ENCODE peak calls at places on chromosome 10, in four cellular contexts. One of them, this sample, is unnamed.

GRCh38 chr10:107163904-107164861 is at the start of gene SORCS1:
- DNase-seq in neural crest cell: peak; percentile 50
- DNase-seq in sigmoid colon: peak; percentile 78
- DNase-seq in uterus: no peak
- DNase-seq in this sample: no peak

GRCh38 chr10:71933651-71934050 is 30.5 kb upstream of the CHST3 start:
- DNase-seq in neural crest cell: no peak
- DNase-seq in uterus: no peak
- DNase-seq in sigmoid colon: no peak
- DNase-seq in this sample: no peak

GRCh38 chr10:1050555-1050954 is 1.6 kb upstream of the IDI1 start:
- DNase-seq in neural crest cell: no peak
- DNase-seq in sigmoid colon: no peak
- DNase-seq in uterus: no peak
- DNase-seq in this sample: peak; percentile 62

GRCh38 chr10:689433-690226 is at the start of gene DIP2C:
- DNase-seq in sigmoid colon: peak; percentile 92
- DNase-seq in neural crest cell: peak; percentile 63
- DNase-seq in uterus: peak; percentile 78
- DNase-seq in this sample: peak; percentile 83

GRCh38 chr10:71076473-71077142 is 135.8 kb upstream of the UNC5B start:
- DNase-seq in uterus: no peak
- DNase-seq in sigmoid colon: no peak
- DNase-seq in neural crest cell: no peak
- DNase-seq in this sample: no peak

GRCh38 chr10:12954866-12955265 is 46.6 kb downstream of the CCDC3 start:
- DNase-seq in neural crest cell: no peak
- DNase-seq in sigmoid colon: no peak
- DNase-seq in uterus: no peak
- DNase-seq in this sample: no peak

GRCh38 chr10:125041856-125042506 is 100.1 kb downstream of the ZRANB1 start:
- DNase-seq in uterus: no peak
- DNase-seq in sigmoid colon: no peak
- DNase-seq in neural crest cell: no peak
- DNase-seq in this sample: no peak

GRCh38 chr10:131141207-131141606 is 170.3 kb downstream of the TCERG1L start:
- DNase-seq in sigmoid colon: no peak
- DNase-seq in neural crest cell: no peak
- DNase-seq in uterus: no peak
- DNase-seq in this sample: no peak

GRCh38 chr10:80057171-80057570 is 21.3 kb upstream of the TMEM254 start:
- DNase-seq in sigmoid colon: no peak
- DNase-seq in uterus: no peak
- DNase-seq in neural crest cell: no peak
- DNase-seq in this sample: no peak

DNA sequence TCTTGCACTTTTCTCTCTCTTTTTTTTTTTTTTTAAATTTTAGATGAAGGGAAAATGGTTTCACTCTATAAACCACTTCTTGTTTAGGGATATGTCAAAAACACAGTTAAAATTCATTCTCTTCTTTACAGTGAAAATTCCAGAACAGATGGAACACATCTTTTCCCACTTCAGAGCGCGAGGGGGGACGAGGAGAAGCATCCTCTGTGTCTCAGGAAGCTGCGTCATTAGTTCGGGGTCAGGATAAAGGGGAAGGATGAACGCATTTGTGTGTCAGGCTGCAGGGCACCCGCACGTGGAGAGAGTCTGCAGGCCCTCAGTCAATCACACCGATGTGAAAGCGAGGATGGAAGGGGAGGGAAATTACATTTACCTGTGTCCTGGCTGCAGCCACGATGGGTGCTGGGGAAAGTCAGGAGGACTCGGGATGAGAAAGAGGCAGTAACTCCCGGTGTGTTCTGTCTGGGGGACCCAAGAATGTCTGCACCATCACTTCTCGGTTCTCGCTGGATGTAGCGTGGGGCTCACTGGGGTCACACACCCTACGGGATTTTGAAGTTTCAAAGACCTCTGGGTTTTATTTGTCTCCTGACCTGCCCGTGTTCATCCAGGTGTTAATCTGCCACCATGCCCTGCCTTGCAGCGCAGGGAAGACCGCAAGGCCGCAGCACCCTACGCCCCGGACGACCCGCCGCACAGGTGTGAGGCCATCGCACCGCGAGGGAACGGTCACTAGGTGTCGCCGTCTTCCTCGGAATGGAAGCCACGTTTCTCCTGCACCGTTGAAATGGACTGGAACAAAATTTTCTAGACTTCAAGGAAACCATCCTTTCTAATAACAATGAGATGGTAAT is 66.7 kb upstream of the PITRM1 start:
- DNase-seq in neural crest cell: peak; percentile 76
- DNase-seq in sigmoid colon: peak; percentile 86
- DNase-seq in uterus: peak; percentile 76
- DNase-seq in this sample: peak; percentile 71
- TF ChIP-seq CTCF in neural crest cell: peak; percentile 93
- TF ChIP-seq CTCF in sigmoid colon: peak; percentile 93
- TF ChIP-seq CTCF in uterus: peak; percentile 87
- TF ChIP-seq CTCF in this sample: peak; percentile 91

GRCh38 chr10:49594594-49594993 is 15.5 kb upstream of the SLC18A3 start:
- DNase-seq in sigmoid colon: no peak
- DNase-seq in neural crest cell: peak; percentile 72
- DNase-seq in uterus: peak; percentile 28
- DNase-seq in this sample: peak; percentile 71
- TF ChIP-seq CTCF in sigmoid colon: peak; percentile 68
- TF ChIP-seq CTCF in neural crest cell: peak; percentile 90
- TF ChIP-seq CTCF in uterus: peak; percentile 70
- TF ChIP-seq CTCF in this sample: peak; percentile 92

GRCh38 chr10:96586419-96587254 is at the start of gene TM9SF3:
- DNase-seq in uterus: peak; percentile 92
- DNase-seq in neural crest cell: peak; percentile 74
- DNase-seq in sigmoid colon: peak; percentile 96
- DNase-seq in this sample: peak; percentile 76
- TF ChIP-seq CTCF in uterus: no peak
- TF ChIP-seq CTCF in neural crest cell: peak; percentile 30
- TF ChIP-seq CTCF in sigmoid colon: no peak
- TF ChIP-seq CTCF in this sample: peak; percentile 7

DNA sequence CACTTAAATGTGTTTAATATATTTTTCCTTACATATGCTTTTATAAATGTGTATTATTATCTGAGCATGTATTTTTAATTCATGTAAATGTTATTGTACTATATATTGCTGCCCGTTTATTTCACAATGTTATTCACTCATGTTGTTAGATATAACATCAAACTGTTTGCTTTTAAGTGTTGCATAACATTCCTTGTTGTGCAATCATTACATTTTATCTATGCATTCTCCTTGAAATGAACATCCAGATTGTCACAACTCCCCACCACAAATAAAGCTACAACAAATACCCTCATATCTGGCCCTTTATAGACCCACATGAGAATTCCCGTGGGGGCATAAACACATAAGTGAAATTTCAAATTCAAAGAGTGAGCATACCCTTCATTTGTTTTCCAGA is 264.2 kb downstream of the HPSE2 start:
- DNase-seq in uterus: no peak
- DNase-seq in sigmoid colon: no peak
- DNase-seq in neural crest cell: no peak
- DNase-seq in this sample: no peak
- TF ChIP-seq CTCF in uterus: no peak
- TF ChIP-seq CTCF in sigmoid colon: no peak
- TF ChIP-seq CTCF in neural crest cell: no peak
- TF ChIP-seq CTCF in this sample: no peak

DNA sequence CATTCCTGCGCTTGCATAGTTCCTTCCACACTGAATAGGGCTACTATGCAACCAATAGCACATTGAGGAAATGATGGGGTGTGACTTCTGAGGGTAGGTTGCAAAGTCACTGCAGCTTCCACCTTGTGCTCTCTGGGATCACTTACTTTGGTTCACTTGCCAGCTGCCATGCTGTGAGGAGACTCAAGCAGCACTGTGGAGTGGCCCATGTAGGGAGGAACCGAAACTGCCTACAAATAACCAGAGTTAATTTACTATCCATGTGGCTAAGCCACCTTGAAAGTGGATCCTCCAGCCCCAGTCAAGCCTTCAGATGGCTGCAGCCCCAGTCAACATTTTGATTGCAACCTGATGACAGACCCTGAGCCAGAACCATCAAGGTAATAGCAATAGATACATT is 64.3 kb downstream of the FAM204A start:
- DNase-seq in neural crest cell: no peak
- DNase-seq in sigmoid colon: no peak
- DNase-seq in uterus: no peak
- DNase-seq in this sample: no peak
- TF ChIP-seq CTCF in neural crest cell: no peak
- TF ChIP-seq CTCF in sigmoid colon: no peak
- TF ChIP-seq CTCF in uterus: no peak
- TF ChIP-seq CTCF in this sample: no peak

GRCh38 chr10:32954080-32954479 is 4.0 kb downstream of the ITGB1 start:
- DNase-seq in sigmoid colon: no peak
- DNase-seq in uterus: no peak
- DNase-seq in neural crest cell: no peak
- DNase-seq in this sample: no peak
- TF ChIP-seq CTCF in sigmoid colon: no peak
- TF ChIP-seq CTCF in uterus: no peak
- TF ChIP-seq CTCF in neural crest cell: no peak
- TF ChIP-seq CTCF in this sample: peak; percentile 18

DNA sequence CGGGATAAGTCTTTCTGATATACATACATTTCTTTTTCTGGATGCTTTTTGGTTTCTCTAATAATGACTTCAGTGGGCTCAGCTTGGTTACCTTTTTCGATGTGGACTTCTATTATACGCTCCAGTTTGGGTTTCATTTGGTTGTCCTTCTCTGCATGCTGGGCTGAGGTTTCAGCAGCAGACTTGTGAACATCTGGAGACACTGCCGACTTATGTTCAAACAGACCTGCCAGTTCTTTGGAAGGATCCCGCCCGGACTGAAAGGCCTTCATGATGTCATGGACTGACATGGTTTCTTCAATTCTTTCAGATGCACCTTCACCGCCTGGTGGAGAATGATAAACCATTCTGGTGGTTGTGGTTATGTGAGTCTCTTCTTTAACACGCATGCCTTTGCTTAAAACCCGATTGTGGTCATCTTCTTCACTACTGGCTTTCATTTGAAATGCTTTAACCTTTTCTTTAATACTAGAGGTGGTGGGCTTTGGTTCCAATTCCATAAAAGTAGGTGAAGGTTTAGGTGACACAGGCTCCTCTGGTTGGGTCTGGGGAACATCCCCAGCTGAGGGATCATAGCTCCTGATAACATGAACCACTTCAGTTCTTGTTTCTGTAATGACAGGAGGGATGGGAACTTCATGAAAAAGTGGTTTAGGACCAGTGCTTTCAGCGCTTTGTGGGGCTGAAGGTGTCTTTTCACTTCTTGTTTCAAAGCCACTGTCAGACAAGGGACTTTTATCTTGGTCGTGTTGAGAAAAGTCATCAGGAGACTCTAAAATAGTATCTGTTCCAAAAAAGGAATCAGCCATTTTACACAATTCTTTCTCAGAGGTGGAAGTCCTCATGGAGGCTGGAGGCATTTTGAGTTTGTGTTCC is 167.7 kb upstream of the CCDC6 start:
- DNase-seq in uterus: no peak
- DNase-seq in neural crest cell: no peak
- DNase-seq in sigmoid colon: no peak
- DNase-seq in this sample: no peak
- TF ChIP-seq CTCF in uterus: no peak
- TF ChIP-seq CTCF in neural crest cell: no peak
- TF ChIP-seq CTCF in sigmoid colon: no peak
- TF ChIP-seq CTCF in this sample: no peak

GRCh38 chr10:110684800-110685446 is 40.8 kb downstream of the RBM20 start:
- DNase-seq in uterus: no peak
- DNase-seq in sigmoid colon: no peak
- DNase-seq in neural crest cell: no peak
- DNase-seq in this sample: no peak

GRCh38 chr10:110679633-110680472 is 35.7 kb downstream of the RBM20 start:
- DNase-seq in uterus: no peak
- DNase-seq in sigmoid colon: no peak
- DNase-seq in neural crest cell: no peak
- DNase-seq in this sample: no peak

GRCh38 chr10:110680473-110681020 is 36.4 kb downstream of the RBM20 start:
- DNase-seq in neural crest cell: no peak
- DNase-seq in sigmoid colon: no peak
- DNase-seq in uterus: no peak
- DNase-seq in this sample: no peak

GRCh38 chr10:110682348-110682747 is 38.2 kb downstream of the RBM20 start:
- DNase-seq in uterus: no peak
- DNase-seq in sigmoid colon: no peak
- DNase-seq in neural crest cell: no peak
- DNase-seq in this sample: no peak

GRCh38 chr10:110681023-110681681 is 37.0 kb downstream of the RBM20 start:
- DNase-seq in neural crest cell: peak; percentile 53
- DNase-seq in uterus: no peak
- DNase-seq in sigmoid colon: no peak
- DNase-seq in this sample: peak; percentile 57
- TF ChIP-seq CTCF in neural crest cell: peak; percentile 71
- TF ChIP-seq CTCF in uterus: no peak
- TF ChIP-seq CTCF in sigmoid colon: peak; percentile 27
- TF ChIP-seq CTCF in this sample: peak; percentile 64

GRCh38 chr10:110499796-110500514 is 2.2 kb downstream of the DUSP5 start:
- DNase-seq in sigmoid colon: no peak
- DNase-seq in neural crest cell: no peak
- DNase-seq in uterus: no peak
- DNase-seq in this sample: no peak

GRCh38 chr10:110500515-110500905 is 2.8 kb downstream of the DUSP5 start:
- DNase-seq in neural crest cell: no peak
- DNase-seq in sigmoid colon: no peak
- DNase-seq in uterus: peak; percentile 36
- DNase-seq in this sample: no peak

GRCh38 chr10:110498087-110498981 is 627 bp downstream of the DUSP5 start:
- DNase-seq in neural crest cell: peak; percentile 43
- DNase-seq in uterus: peak; percentile 45
- DNase-seq in sigmoid colon: peak; percentile 79
- DNase-seq in this sample: peak; percentile 56

GRCh38 chr10:110497438-110498086 is at the start of gene DUSP5:
- DNase-seq in uterus: peak; percentile 93
- DNase-seq in neural crest cell: peak; percentile 88
- DNase-seq in sigmoid colon: peak; percentile 97
- DNase-seq in this sample: peak; percentile 85

GRCh38 chr10:110498982-110499795 is 1.5 kb downstream of the DUSP5 start:
- DNase-seq in uterus: peak; percentile 64
- DNase-seq in sigmoid colon: no peak
- DNase-seq in neural crest cell: no peak
- DNase-seq in this sample: no peak
- TF ChIP-seq CTCF in uterus: peak; percentile 18
- TF ChIP-seq CTCF in sigmoid colon: no peak
- TF ChIP-seq CTCF in neural crest cell: no peak
- TF ChIP-seq CTCF in this sample: peak; percentile 35

GRCh38 chr10:112360308-112361270 is 13.3 kb upstream of the ACSL5 start:
- DNase-seq in uterus: peak; percentile 47
- DNase-seq in neural crest cell: no peak
- DNase-seq in sigmoid colon: no peak
- DNase-seq in this sample: peak; percentile 10
- TF ChIP-seq CTCF in uterus: no peak
- TF ChIP-seq CTCF in neural crest cell: no peak
- TF ChIP-seq CTCF in sigmoid colon: no peak
- TF ChIP-seq CTCF in this sample: no peak